ENCODE peak calls at places on chromosome 17, in five cellular contexts. X, C, J, P and H are unnamed samples.
A peak's percentile ranks its signal among the peaks of the same experiment; 100 is the strongest.

GRCh38 chr17:64460955-64461354 is 12.0 kb downstream of the MILR1 start:
- DNase-seq in X (no peak), J (no peak), C (no peak), P (no peak), H (no peak)

GRCh38 chr17:51860934-51861561 is 297.5 kb downstream of the CA10 start:
- DNase-seq in P (no peak), J (no peak), C (no peak), X (no peak), H (no peak)

GRCh38 chr17:40450175-40450574 is 6.9 kb downstream of the IGFBP4 start:
- DNase-seq in C (no peak), P (no peak), J (peak; percentile 43), X (peak; percentile 45), H (no peak)

GRCh38 chr17:80029235-80029974 is 6.3 kb downstream of the TBC1D16 start:
- DNase-seq in P (peak; percentile 85), C (peak; percentile 69), X (peak; percentile 74), J (no peak), H (no peak)

GRCh38 chr17:142102-142661 is 4.8 kb downstream of the SCGB1C2 start:
- DNase-seq in P (peak; percentile 59), C (no peak), J (no peak), X (peak; percentile 9), H (no peak)

GRCh38 chr17:6536053-6536452 is 20.3 kb downstream of the PITPNM3 start:
- DNase-seq in C (no peak), J (no peak), X (no peak), P (peak; percentile 45), H (no peak)

GRCh38 chr17:58501451-58501850 is 13.0 kb downstream of the MTMR4 start:
- DNase-seq in X (no peak), P (no peak), J (no peak), C (no peak), H (no peak)

GRCh38 chr17:27256225-27257030 is 37.5 kb upstream of the WSB1 start:
- DNase-seq in X (peak; percentile 86), C (no peak), P (no peak), J (no peak), H (no peak)

GRCh38 chr17:1460233-1460632 is 4.2 kb upstream of the CRK start:
- DNase-seq in C (no peak), X (no peak), J (peak; percentile 82), P (peak; percentile 90), H (no peak)

GRCh38 chr17:8140058-8140412 is 12.2 kb downstream of the PER1 start:
- DNase-seq in P (peak; percentile 69), X (no peak), C (no peak), J (no peak), H (no peak)

GRCh38 chr17:42107124-42107523 is 5.4 kb downstream of the DHX58 start:
- DNase-seq in X (no peak), C (no peak), P (no peak), J (no peak), H (no peak)

GRCh38 chr17:42109086-42109485 is 3.4 kb downstream of the DHX58 start:
- DNase-seq in J (no peak), X (no peak), C (no peak), P (no peak), H (no peak)

GRCh38 chr17:42106009-42106408 is 6.5 kb downstream of the DHX58 start:
- DNase-seq in X (no peak), P (no peak), C (no peak), J (no peak), H (no peak)

GRCh38 chr17:42110301-42111264 is 1.9 kb downstream of the DHX58 start:
- DNase-seq in J (no peak), C (no peak), P (no peak), X (no peak), H (no peak)

DNA sequence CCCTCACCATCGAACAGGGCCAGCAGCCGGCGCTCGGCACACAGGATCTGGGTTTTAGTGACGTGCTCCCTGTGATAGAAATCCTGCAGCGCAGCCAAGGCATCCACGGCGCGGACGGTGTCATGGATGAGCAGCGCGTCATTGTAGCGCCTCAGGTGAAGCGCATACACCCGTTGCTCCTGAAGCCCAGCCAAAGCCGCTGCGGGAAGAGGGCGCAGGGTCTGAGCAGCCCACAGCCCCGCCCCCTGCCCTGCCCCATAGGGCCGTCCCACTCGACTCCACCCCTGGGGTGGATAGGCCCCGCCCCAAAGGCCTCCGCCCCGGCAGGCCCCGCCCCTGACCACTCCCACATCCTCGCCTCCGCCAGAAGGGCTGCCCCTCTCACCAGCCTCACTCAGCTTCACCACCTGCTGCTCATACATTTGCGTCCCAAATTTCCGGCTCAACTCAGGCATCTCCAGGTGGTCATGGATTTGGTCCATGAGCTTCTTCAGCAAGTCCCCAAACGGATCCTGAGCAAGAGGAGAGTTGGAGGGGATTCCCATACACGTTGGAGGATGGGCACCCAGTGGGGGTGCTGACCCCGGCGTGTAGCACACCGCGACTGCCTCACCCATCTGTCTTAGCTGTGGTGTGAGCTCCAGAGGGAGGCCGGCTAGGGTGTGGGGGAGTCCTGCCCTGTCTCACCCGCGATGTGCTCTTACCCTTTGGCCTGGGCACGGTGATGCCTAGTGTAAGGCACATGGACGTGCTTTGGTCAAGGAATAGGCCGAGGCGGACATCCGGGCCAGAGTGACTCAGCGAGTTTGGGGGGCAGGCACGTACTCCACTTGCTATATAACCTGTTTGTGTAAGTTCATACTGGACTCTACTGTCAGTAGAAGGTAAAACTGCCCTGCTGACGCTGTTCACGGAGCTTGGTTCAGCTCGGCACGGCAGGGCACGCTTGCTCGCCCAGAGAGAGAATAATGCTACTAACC is 4.6 kb downstream of the DHX58 start:
- DNase-seq in P (peak; percentile 88), J (no peak), X (peak; percentile 32), C (peak; percentile 29), H (no peak)
- H3K4me3 ChIP-seq in P (no peak overlapping the region), J (no peak overlapping the region), X (peak overlapping the region; percentile 48), C (no peak overlapping the region), H (peak overlapping the region; percentile 5)

GRCh38 chr17:28717578-28718316 is at the start of gene RAB34:
- DNase-seq in C (no peak), X (peak; percentile 89), P (peak; percentile 92), J (peak; percentile 93), H (no peak)
- TF ChIP-seq CTCF in C (peak; percentile 37), X (peak; percentile 45), P (peak; percentile 38), J (no peak), H (peak; percentile 24)

GRCh38 chr17:61209099-61209439 is 190.6 kb upstream of the TBX2 start:
- DNase-seq in X (no peak), J (no peak), C (no peak), P (no peak), H (no peak)

GRCh38 chr17:61206922-61207321 is 192.7 kb upstream of the TBX2 start:
- DNase-seq in X (no peak), J (no peak), P (no peak), C (no peak), H (no peak)

GRCh38 chr17:61211233-61211632 is 188.4 kb upstream of the TBX2 start:
- DNase-seq in X (no peak), C (no peak), J (no peak), P (no peak), H (no peak)

GRCh38 chr17:61208301-61209098 is 191.1 kb upstream of the TBX2 start:
- DNase-seq in J (no peak), X (peak; percentile 64), P (no peak), C (no peak), H (no peak)

GRCh38 chr17:61209524-61209923 is 190.1 kb upstream of the TBX2 start:
- DNase-seq in J (no peak), X (no peak), P (no peak), C (no peak), H (no peak)
- H3K4me3 ChIP-seq in J (no peak overlapping the region), X (no peak overlapping the region), P (no peak overlapping the region), C (no peak overlapping the region), H (no peak overlapping the region)

DNA sequence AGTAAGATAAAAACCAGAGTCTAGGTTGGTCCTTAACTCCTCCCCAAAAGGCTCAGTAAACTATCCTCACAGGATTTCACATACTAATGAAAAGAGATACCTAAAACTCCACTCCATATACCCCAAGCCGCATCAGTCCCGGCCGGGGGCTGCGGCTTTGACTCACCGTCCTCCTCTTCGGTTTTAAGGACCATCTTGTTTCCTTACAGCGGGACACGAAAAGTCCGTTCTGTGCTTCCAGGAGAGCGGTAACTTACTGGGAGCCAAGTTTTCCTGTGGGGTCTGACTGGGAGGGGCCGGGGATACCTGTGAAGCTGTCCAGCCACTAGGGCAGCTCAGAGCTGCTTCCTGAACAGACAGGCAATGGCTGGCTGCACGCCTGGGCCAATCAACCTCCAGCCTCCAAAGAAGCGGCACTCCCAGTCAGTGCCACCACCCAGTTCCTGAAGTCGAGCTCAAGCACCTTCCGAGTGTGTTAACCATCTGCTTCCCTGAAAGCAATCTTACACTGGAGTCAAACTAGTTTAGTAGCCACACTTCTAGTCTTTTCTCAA is 45.5 kb downstream of the CYTH1 start:
- DNase-seq in C (no peak), J (peak; percentile 89), P (peak; percentile 94), X (no peak), H (no peak)
- TF ChIP-seq CTCF in C (no peak), J (no peak), P (no peak), X (no peak), H (no peak)

DNA sequence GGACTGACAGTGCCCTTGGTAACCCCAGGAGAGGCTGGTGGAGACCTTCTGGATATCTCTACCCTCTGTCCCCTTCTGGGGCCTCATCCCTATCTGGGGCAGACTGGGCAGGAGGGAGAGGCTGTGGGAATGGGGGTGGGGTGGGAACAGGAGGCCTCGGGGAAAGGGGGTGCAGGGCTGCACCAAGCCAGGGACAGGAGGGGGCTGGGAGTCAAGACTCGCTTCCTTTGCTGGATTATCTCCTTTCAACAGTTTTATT is 24.8 kb downstream of the G6PC3 start:
- DNase-seq in J (no peak), X (no peak), C (no peak), P (no peak), H (no peak)
- H3K4me3 ChIP-seq in J (peak overlapping the region; percentile 44), X (no peak overlapping the region), C (no peak overlapping the region), P (peak overlapping the region; percentile 40), H (no peak overlapping the region)

GRCh38 chr17:47726796-47727703 is 6.0 kb upstream of the TBX21 start:
- DNase-seq in X (no peak), C (no peak), P (no peak), J (no peak), H (no peak)

GRCh38 chr17:47728214-47728877 is 4.7 kb upstream of the TBX21 start:
- DNase-seq in X (no peak), J (no peak), C (no peak), P (no peak), H (no peak)

GRCh38 chr17:47727704-47728036 is 5.4 kb upstream of the TBX21 start:
- DNase-seq in J (no peak), C (no peak), X (no peak), P (no peak), H (no peak)

GRCh38 chr17:47724705-47725104 is 8.3 kb upstream of the TBX21 start:
- DNase-seq in J (no peak), X (no peak), C (no peak), P (no peak), H (no peak)

GRCh38 chr17:47725446-47726109 is 7.5 kb upstream of the TBX21 start:
- DNase-seq in J (no peak), C (no peak), X (no peak), P (no peak), H (no peak)
- TF ChIP-seq CTCF in J (no peak), C (no peak), X (no peak), P (no peak), H (no peak)